ENCODE peak calls at places on chromosome 10, in ten cellular contexts. A is lower lobe of right lung, W is foreskin keratinocyte, I is GM23338, G is psoas muscle, J is PC-9, K is mammary epithelial cell, N is PC-3, B is cardiac muscle cell, M is transverse colon. F is an unnamed sample.
A peak's percentile ranks its signal among the peaks of the same experiment; 100 is the strongest.

GRCh38 chr10:11713963-11714362 is 28.2 kb upstream of the ECHDC3 start:
- DNase-seq in A (no peak), W (no peak), I (no peak), G (no peak), J (no peak), K (no peak), N (no peak), B (no peak), M (no peak), F (no peak)

GRCh38 chr10:112249722-112250121 is 33.5 kb upstream of the TECTB start:
- DNase-seq in A (no peak), W (no peak), I (no peak), G (no peak), J (no peak), K (no peak), N (no peak), B (no peak), M (no peak), F (no peak)

GRCh38 chr10:101028446-101029244 is 2.3 kb downstream of the PDZD7 start:
- DNase-seq in A (no peak), W (no peak), I (no peak), G (no peak), J (peak; percentile 33), K (no peak), N (no peak), B (no peak), M (no peak), F (no peak)

GRCh38 chr10:22554481-22555182 is 159.7 kb downstream of the PIP4K2A start:
- DNase-seq in A (peak; percentile 57), W (no peak), I (no peak), G (peak; percentile 59), J (no peak), K (no peak), N (no peak), B (peak; percentile 24), M (peak; percentile 28), F (peak; percentile 91)

GRCh38 chr10:93462881-93463280 is 19.3 kb downstream of the MYOF start:
- DNase-seq in A (peak; percentile 76), W (peak; percentile 75), I (no peak), G (no peak), J (no peak), K (peak; percentile 56), N (peak; percentile 92), B (no peak), M (no peak), F (no peak)

GRCh38 chr10:230758-231157 is 95.5 kb downstream of the ZMYND11 start:
- DNase-seq in A (no peak), W (no peak), I (peak; percentile 61), G (no peak), J (no peak), K (no peak), N (peak; percentile 27), B (peak; percentile 6), M (no peak), F (no peak)

GRCh38 chr10:66239062-66239461 is 686.8 kb upstream of the LRRTM3 start:
- DNase-seq in A (no peak), W (no peak), I (no peak), G (no peak), J (no peak), K (no peak), N (no peak), B (no peak), M (no peak), F (no peak)

GRCh38 chr10:97828721-97829120 is 20.9 kb upstream of the GOLGA7B start:
- DNase-seq in A (no peak), W (no peak), I (no peak), G (no peak), J (no peak), K (no peak), N (no peak), B (no peak), M (no peak), F (no peak)

GRCh38 chr10:28418069-28418468 is 114.8 kb upstream of the WAC start:
- DNase-seq in A (no peak), W (no peak), I (no peak), G (no peak), J (no peak), K (no peak), N (no peak), B (no peak), M (no peak), F (no peak)

DNA sequence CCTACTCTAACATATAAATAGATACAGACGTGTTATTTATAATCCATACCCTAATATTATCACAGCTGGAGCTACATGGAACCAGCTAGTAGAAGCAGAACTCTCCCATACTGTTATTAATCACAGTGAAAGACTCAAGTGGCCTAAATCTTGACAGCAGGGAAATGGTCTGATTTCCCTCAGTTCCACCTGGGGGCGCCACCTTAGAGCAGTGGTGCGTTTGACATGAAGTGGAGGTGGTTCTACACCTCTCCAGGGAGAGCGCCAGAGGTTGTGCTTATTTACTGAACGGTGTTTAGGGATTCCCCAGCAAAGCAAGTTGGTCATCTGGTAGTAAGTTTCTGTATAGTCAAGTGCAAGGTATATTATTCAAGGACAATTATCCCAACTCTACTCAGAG is 17.6 kb downstream of the DNTT start:
- DNase-seq in A (no peak), W (no peak), I (peak; percentile 79), G (no peak), J (no peak), K (no peak), N (no peak), B (no peak), M (no peak), F (no peak)
- TF ChIP-seq CTCF in A (no peak), W (peak; percentile 20), I (peak; percentile 90), G (no peak), J (no peak), K (no peak), N (peak; percentile 20), B (no peak), M (no peak), F (no peak)

GRCh38 chr10:125142946-125143345 is 17.4 kb downstream of the CTBP2 start:
- DNase-seq in A (no peak), W (no peak), I (no peak), G (no peak), J (no peak), K (no peak), N (no peak), B (no peak), M (no peak), F (no peak)

GRCh38 chr10:125141150-125141859 is 19.1 kb downstream of the CTBP2 start:
- DNase-seq in A (no peak), W (no peak), I (no peak), G (no peak), J (no peak), K (no peak), N (no peak), B (no peak), M (no peak), F (peak; percentile 46)

GRCh38 chr10:125137601-125138438 is 22.5 kb downstream of the CTBP2 start:
- DNase-seq in A (peak; percentile 48), W (no peak), I (no peak), G (no peak), J (no peak), K (no peak), N (no peak), B (no peak), M (peak; percentile 80), F (no peak)

GRCh38 chr10:125141860-125142484 is 18.4 kb downstream of the CTBP2 start:
- DNase-seq in A (no peak), W (no peak), I (no peak), G (no peak), J (no peak), K (no peak), N (no peak), B (no peak), M (no peak), F (peak; percentile 55)

GRCh38 chr10:125140151-125140550 is 20.2 kb downstream of the CTBP2 start:
- DNase-seq in A (no peak), W (no peak), I (no peak), G (no peak), J (no peak), K (no peak), N (no peak), B (no peak), M (no peak), F (peak; percentile 8)
- H3K4me1 ChIP-seq in A (peaks cover 50% of the 10 kb centered on the region), W (peaks cover 8% of the 10 kb centered on the region), I (peaks cover 91% of the 10 kb centered on the region), G (peaks cover 75% of the 10 kb centered on the region), J (no peaks in the 10 kb centered on the region), K (peaks cover 7% of the 10 kb centered on the region), N (no peaks in the 10 kb centered on the region), B (peaks cover 43% of the 10 kb centered on the region), M (peaks cover 52% of the 10 kb centered on the region), F (peaks cover 24% of the 10 kb centered on the region)

DNA sequence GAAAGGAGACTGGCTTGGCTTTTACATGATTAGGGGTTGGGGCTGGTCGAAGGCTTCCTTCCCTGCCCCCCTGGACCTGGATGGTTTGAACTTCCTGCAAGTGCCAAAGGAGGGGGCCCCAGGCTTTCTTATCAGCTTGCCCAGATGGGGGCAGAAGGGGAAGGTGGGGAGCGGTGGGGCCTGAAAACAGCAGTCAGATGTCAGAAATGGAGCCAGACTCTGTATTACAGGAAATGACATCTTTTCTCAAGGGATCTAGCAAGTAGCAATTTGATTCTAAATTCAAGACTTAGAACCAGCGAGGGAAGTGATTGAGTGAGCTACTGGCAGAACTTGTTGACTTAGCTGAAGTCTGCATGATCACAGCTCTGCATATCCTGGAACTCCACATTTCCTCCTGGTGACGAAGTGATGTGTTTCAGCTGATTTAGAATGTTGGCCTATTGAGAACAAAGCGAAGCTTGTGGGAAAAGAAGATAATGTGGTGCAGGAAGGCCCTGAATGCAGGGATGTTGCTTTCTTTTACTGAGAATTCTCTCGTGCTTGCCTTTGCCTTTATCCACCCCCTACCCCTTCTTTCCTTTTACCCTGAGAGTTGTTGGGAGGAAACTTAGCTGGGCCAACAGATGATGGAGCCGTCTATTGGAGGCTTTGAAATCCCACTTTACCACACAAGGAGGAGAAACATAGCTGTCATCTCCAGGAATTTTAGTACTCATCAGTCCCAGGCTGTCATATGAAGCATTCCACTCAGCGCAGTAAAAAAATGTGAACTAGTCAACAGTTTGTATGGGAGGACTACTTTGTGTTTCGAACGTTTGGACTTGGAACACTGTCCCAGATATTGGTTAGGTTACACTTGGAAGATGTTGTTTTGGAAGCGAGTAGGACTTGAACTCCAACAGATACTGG is 43.2 kb downstream of the CCNY start:
- DNase-seq in A (no peak), W (no peak), I (peak; percentile 67), G (no peak), J (no peak), K (no peak), N (peak; percentile 40), B (no peak), M (no peak), F (no peak)
- H3K27ac ChIP-seq in A (peak overlapping the region; percentile 69), W (no peak overlapping the region), I (no peak overlapping the region), G (peak overlapping the region; percentile 75), J (no peak overlapping the region), K (no peak overlapping the region), N (no peak overlapping the region), B (no peak overlapping the region), M (peak overlapping the region; percentile 39), F (peak overlapping the region; percentile 74)

GRCh38 chr10:91163709-91164474 is 56.6 kb upstream of the PCGF5 start:
- DNase-seq in A (peak; percentile 73), W (no peak), I (peak; percentile 43), G (peak; percentile 79), J (peak; percentile 53), K (peak; percentile 74), N (peak; percentile 70), B (peak; percentile 23), M (peak; percentile 79), F (peak; percentile 92)
- TF ChIP-seq CTCF in A (peak; percentile 16), W (no peak), I (no peak), G (no peak), J (no peak), K (no peak), N (no peak), B (peak; percentile 7), M (peak; percentile 17), F (peak; percentile 4)